ENCODE peak calls at places on chromosomes 3 and 15, in seven cellular contexts. Y, W, H, P, L, T and O are unnamed samples.

GRCh38 chr15:55703873-55704285 is 39.1 kb downstream of the PRTG start:
- DNase-seq in Y (no peak), W (no peak), H (peak), P (no peak), L (no peak), T (no peak), O (peak)

GRCh38 chr3:43531835-43532234 is 90.0 kb downstream of the ANO10 start:
- DNase-seq in Y (no peak), W (no peak), H (no peak), P (no peak), L (no peak), T (no peak), O (peak)

GRCh38 chr3:105933871-105934270 is 65.1 kb upstream of the CBLB start:
- DNase-seq in Y (no peak), W (peak), H (no peak), P (no peak), L (no peak), T (no peak), O (no peak)

GRCh38 chr15:100818927-100819326 is 60.7 kb upstream of the ALDH1A3 start:
- DNase-seq in Y (no peak), W (peak), H (no peak), P (no peak), L (peak), T (no peak), O (peak)

GRCh38 chr15:101476756-101477155 is 12.8 kb downstream of the PCSK6 start:
- DNase-seq in Y (no peak), W (no peak), H (no peak), P (no peak), L (no peak), T (no peak), O (no peak)

GRCh38 chr3:194804796-194805195 is 119.1 kb downstream of the FAM43A start:
- DNase-seq in Y (no peak), W (no peak), H (no peak), P (no peak), L (no peak), T (no peak), O (no peak)

GRCh38 chr15:99050328-99050980 is 42.9 kb upstream of the PGPEP1L start:
- DNase-seq in Y (no peak), W (no peak), H (no peak), P (no peak), L (no peak), T (no peak), O (no peak)

GRCh38 chr3:124565013-124565412 is 165.2 kb upstream of the UMPS start:
- DNase-seq in Y (peak), W (peak), H (peak), P (peak), L (peak), T (peak), O (no peak)

GRCh38 chr15:75037685-75038084 is 14.3 kb downstream of the PPCDC start:
- DNase-seq in Y (no peak), W (no peak), H (no peak), P (no peak), L (no peak), T (no peak), O (no peak)

GRCh38 chr15:42063122-42063848 is 31.1 kb downstream of the PLA2G4D start:
- DNase-seq in Y (no peak), W (no peak), H (no peak), P (no peak), L (no peak), T (no peak), O (no peak)

GRCh38 chr3:120743081-120743365 is 479 bp downstream of the GTF2E1 start:
- DNase-seq in Y (no peak), W (no peak), H (no peak), P (no peak), L (no peak), T (no peak), O (no peak)

GRCh38 chr3:140216249-140216648 is 281.3 kb downstream of the CLSTN2 start:
- DNase-seq in Y (no peak), W (no peak), H (peak), P (no peak), L (no peak), T (peak), O (no peak)

GRCh38 chr15:33150993-33151392 is 43.5 kb downstream of the FMN1 start:
- DNase-seq in Y (no peak), W (no peak), H (no peak), P (no peak), L (no peak), T (no peak), O (no peak)
- H3K4me3 ChIP-seq in Y (no peak), W (no peak), H (no peak), P (no peak), L (no peak), T (no peak), O (no peak)

DNA sequence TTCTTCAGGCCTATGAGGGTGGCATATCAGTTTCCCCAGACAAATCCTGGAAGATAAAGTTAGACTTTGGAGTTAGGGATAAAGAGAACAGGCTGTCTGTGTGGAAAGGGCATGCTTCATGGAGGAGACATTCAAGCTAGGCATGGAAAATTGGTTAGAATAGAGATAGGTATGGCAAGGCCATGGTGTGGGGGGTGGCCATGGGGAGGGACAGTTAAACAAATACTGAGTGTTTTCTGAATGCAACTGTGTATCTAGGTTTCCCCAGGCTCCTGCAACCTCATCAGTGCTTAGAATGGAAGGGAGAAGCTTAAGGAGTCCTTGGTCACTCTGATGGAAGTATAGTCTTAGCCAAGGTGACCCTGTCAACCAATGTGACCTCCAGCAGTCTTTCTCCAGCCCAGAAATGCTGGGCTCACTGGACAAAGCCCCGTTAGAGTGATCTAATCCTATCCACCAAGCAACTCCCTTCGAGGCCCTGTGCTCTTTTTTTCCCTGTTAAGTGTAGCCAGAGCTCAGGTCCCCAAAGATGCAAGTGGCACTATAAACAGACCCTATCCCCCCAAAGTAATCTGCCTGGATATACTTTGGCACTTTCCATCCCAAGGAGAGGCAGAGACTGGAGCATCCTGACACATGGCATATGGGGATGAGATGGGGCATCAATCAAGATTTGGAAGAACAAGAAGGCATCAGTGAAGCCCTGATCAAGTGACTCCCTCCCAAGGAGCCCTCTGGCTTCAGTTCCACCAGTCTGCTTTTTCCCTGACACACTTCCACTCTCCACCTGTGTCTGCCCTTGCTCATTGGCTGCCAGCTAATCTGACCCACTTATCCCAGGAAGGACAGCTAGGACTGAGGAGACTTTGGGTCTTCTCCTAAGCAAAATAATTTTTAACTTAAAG is 5.6 kb upstream of the PKM start:
- DNase-seq in Y (no peak), W (no peak), H (no peak), P (no peak), L (no peak), T (no peak), O (no peak)
- H3K4me3 ChIP-seq in Y (no peak), W (peak), H (peak), P (peak), L (no peak), T (peak), O (peak)

GRCh38 chr3:88058593-88059379 is at the start of the genes CGGBP1 and ZNF654:
- DNase-seq in Y (peak), W (peak), H (peak), P (peak), L (peak), T (peak), O (peak)

GRCh38 chr3:88059380-88060160 is 515 bp downstream of the ZNF654 start:
- DNase-seq in Y (no peak), W (no peak), H (no peak), P (peak), L (peak), T (no peak), O (no peak)

GRCh38 chr3:88057650-88058321 is 1.0 kb downstream of the CGGBP1 start:
- DNase-seq in Y (no peak), W (no peak), H (peak), P (no peak), L (no peak), T (no peak), O (no peak)

GRCh38 chr3:88058322-88058592 is 548 bp downstream of the CGGBP1 start:
- DNase-seq in Y (no peak), W (no peak), H (no peak), P (no peak), L (no peak), T (no peak), O (no peak)

GRCh38 chr3:88061749-88062148 is 2.7 kb downstream of the ZNF654 start:
- DNase-seq in Y (no peak), W (no peak), H (no peak), P (no peak), L (no peak), T (no peak), O (no peak)
- H3K4me3 ChIP-seq in Y (peak), W (no peak), H (peak), P (no peak), L (no peak), T (no peak), O (no peak)

DNA sequence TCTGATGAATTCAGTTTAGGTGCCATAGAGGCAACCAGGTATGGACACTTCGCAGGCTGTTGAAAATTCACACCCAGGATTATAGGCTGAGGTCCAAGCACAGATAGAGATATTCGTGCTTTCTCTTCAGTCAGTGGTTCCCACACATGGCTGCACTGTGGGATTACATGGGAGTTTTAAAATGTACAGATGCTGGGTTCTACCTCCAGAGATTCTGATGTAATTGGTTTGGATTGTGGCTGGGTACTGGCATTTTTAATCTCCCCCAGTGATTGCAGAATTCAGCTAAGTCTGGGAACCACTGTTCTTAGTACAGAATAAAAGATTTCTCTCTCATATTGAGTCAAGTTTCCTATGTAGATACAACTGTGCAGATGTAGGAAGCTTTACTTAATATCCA is 91.6 kb downstream of the FOXB1 start:
- DNase-seq in Y (no peak), W (no peak), H (no peak), P (no peak), L (no peak), T (no peak), O (no peak)
- H3K4me3 ChIP-seq in Y (no peak), W (no peak), H (no peak), P (no peak), L (no peak), T (no peak), O (no peak)

DNA sequence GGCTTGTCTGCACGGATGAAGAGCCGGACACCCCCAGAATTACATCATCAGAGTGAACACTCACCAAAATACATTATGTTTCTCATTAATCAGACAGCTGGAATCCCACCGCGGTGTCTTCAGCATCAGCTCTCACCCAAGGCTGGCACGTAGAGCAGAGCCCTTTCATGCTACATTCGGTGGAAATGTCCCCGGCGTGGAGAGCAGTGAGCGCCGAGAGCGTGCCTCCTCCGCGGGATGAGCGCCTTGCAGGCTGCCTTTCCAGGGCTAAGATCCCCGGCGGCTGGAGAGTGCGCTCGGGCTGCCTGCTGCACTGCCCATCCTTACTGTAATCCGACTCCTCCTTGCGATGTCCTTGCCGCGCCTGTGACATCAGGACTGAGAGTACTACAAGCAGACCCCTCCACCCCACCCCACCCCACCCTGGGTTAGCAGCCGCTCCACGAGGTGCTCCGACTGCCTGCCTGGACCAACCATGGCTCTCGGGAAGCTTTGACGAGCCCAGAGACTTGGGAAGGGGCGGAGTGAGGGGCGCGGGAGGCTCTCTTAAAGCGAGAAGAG is at the start of gene ZNF385D:
- DNase-seq in Y (no peak), W (no peak), H (no peak), P (peak), L (peak), T (no peak), O (no peak)
- H3K4me3 ChIP-seq in Y (no peak), W (peak), H (no peak), P (peak), L (peak), T (no peak), O (peak)

GRCh38 chr3:6449099-6449498 is 411.8 kb upstream of the GRM7 start:
- DNase-seq in Y (no peak), W (no peak), H (no peak), P (no peak), L (no peak), T (no peak), O (no peak)

GRCh38 chr3:6452974-6453373 is 407.9 kb upstream of the GRM7 start:
- DNase-seq in Y (no peak), W (no peak), H (no peak), P (no peak), L (no peak), T (no peak), O (no peak)

GRCh38 chr3:6455031-6455430 is 405.9 kb upstream of the GRM7 start:
- DNase-seq in Y (no peak), W (no peak), H (no peak), P (no peak), L (no peak), T (no peak), O (no peak)
- H3K4me3 ChIP-seq in Y (no peak), W (no peak), H (no peak), P (no peak), L (no peak), T (no peak), O (no peak)

DNA sequence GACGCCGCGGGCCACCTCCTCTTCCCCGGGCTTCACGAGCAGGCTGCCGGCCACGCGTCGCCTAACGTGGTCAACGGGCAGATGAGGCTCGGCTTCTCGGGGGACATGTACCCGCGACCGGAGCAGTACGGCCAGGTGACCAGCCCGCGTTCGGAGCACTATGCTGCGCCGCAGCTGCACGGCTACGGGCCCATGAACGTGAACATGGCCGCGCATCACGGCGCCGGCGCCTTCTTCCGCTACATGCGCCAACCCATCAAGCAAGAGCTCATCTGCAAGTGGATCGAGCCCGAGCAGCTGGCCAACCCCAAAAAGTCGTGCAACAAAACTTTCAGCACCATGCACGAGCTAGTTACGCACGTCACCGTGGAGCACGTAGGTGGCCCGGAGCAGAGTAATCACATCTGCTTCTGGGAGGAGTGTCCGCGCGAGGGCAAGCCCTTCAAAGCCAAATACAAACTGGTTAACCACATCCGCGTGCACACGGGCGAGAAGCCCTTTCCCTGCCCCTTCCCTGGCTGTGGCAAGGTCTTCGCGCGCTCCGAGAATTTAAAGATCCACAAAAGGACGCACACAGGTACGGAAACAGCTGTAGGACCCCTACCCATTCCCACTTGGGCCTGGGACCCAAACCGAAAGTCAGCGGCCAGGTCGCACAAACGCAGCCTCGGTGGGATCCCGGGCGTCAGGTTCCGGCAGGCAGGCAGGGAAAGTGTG is 1.5 kb downstream of the ZIC1 start:
- DNase-seq in Y (no peak), W (no peak), H (no peak), P (no peak), L (no peak), T (no peak), O (peak)
- H3K4me3 ChIP-seq in Y (no peak), W (peak), H (no peak), P (peak), L (peak), T (peak), O (peak)

GRCh38 chr3:123446610-123447109 is 2.2 kb downstream of the ADCY5 start:
- DNase-seq in Y (no peak), W (no peak), H (no peak), P (no peak), L (no peak), T (no peak), O (no peak)
- H3K4me3 ChIP-seq in Y (no peak), W (no peak), H (no peak), P (peak), L (no peak), T (no peak), O (no peak)